ENCODE peak calls at places on chromosomes 2 and 18, in seven cellular contexts. X is cardiac muscle cell; G is mammary epithelial cell; E is CD8-positive, alpha-beta T cell; L is RWPE2; R is fibroblast of pulmonary artery; T is left ventricle myocardium inferior. P is an unnamed sample.

GRCh38 chr2:65456886-65457285 is 24.5 kb upstream of the SPRED2 start:
- DNase-seq in X (no peak), G (peak), E (no peak), L (no peak), R (no peak), T (no peak), P (no peak)

GRCh38 chr18:68797901-68798300 is at the start of gene CCDC102B:
- DNase-seq in X (no peak), G (no peak), E (no peak), L (no peak), R (peak), T (no peak), P (peak)

GRCh38 chr2:27796991-27797752 is 25.7 kb downstream of the MRPL33 start:
- DNase-seq in X (no peak), G (no peak), E (no peak), L (no peak), R (no peak), T (peak), P (no peak)

GRCh38 chr2:59654753-59655152 is 898.7 kb downstream of the BCL11A start:
- DNase-seq in X (no peak), G (peak), E (no peak), L (no peak), R (no peak), T (no peak), P (no peak)

GRCh38 chr2:74028290-74028689 is 43.6 kb downstream of the TET3 start:
- DNase-seq in X (no peak), G (no peak), E (no peak), L (no peak), R (no peak), T (no peak), P (no peak)

GRCh38 chr2:231684314-231685223 is 23.8 kb upstream of the PTMA start:
- DNase-seq in X (no peak), G (no peak), E (no peak), L (no peak), R (no peak), T (peak), P (no peak)

GRCh38 chr2:127106457-127106997 is 427 bp downstream of the BIN1 start:
- DNase-seq in X (no peak), G (peak), E (no peak), L (peak), R (no peak), T (no peak), P (no peak)

GRCh38 chr2:207253946-207254345 is 88.2 kb upstream of the KLF7 start:
- DNase-seq in X (no peak), G (peak), E (no peak), L (no peak), R (peak), T (no peak), P (peak)

GRCh38 chr18:52903858-52904257 is 563.9 kb downstream of the DCC start:
- DNase-seq in X (peak), G (peak), E (no peak), L (no peak), R (peak), T (peak), P (no peak)

GRCh38 chr2:127619901-127620705 is 25.9 kb upstream of the GPR17 start:
- DNase-seq in X (no peak), G (no peak), E (no peak), L (peak), R (no peak), T (no peak), P (no peak)

GRCh38 chr2:40367652-40368051 is 84.2 kb downstream of the SLC8A1 start:
- DNase-seq in X (no peak), G (peak), E (no peak), L (no peak), R (peak), T (no peak), P (no peak)

GRCh38 chr2:12057436-12058166 is 311.2 kb downstream of the LPIN1 start:
- DNase-seq in X (no peak), G (no peak), E (peak), L (no peak), R (no peak), T (peak), P (no peak)

GRCh38 chr2:181778621-181779195 is 98.4 kb upstream of the NEUROD1 start:
- DNase-seq in X (no peak), G (no peak), E (no peak), L (no peak), R (peak), T (no peak), P (no peak)

GRCh38 chr18:28903366-28903765 is 726.4 kb upstream of the CDH2 start:
- DNase-seq in X (no peak), G (no peak), E (no peak), L (no peak), R (peak), T (no peak), P (no peak)

GRCh38 chr18:45549296-45549695 is 66.0 kb upstream of the SLC14A2 start:
- DNase-seq in X (no peak), G (no peak), E (no peak), L (no peak), R (no peak), T (no peak), P (no peak)

GRCh38 chr2:121705390-121705789 is 31.3 kb downstream of the NIFK start:
- DNase-seq in X (no peak), G (no peak), E (no peak), L (no peak), R (no peak), T (no peak), P (no peak)

GRCh38 chr18:13159579-13159978 is 59.0 kb upstream of the LDLRAD4 start:
- DNase-seq in X (peak), G (peak), E (no peak), L (no peak), R (peak), T (no peak), P (peak)

GRCh38 chr18:74513149-74513882 is 17.2 kb downstream of the CNDP2 start:
- DNase-seq in X (no peak), G (no peak), E (no peak), L (no peak), R (no peak), T (no peak), P (no peak)

GRCh38 chr2:206084468-206084869 is 1.5 kb downstream of the INO80D start:
- DNase-seq in X (peak), G (peak), E (no peak), L (peak), R (peak), T (peak), P (peak)

GRCh38 chr2:9112079-9112721 is 94.4 kb upstream of the ASAP2 start:
- DNase-seq in X (peak), G (peak), E (no peak), L (peak), R (peak), T (no peak), P (peak)

GRCh38 chr18:36158261-36158867 is 28.7 kb downstream of the ELP2 start:
- DNase-seq in X (no peak), G (peak), E (no peak), L (no peak), R (peak), T (no peak), P (peak)

GRCh38 chr2:4246364-4247131 is 543.2 kb downstream of the DCDC2C start:
- DNase-seq in X (no peak), G (no peak), E (no peak), L (no peak), R (no peak), T (no peak), P (no peak)

DNA sequence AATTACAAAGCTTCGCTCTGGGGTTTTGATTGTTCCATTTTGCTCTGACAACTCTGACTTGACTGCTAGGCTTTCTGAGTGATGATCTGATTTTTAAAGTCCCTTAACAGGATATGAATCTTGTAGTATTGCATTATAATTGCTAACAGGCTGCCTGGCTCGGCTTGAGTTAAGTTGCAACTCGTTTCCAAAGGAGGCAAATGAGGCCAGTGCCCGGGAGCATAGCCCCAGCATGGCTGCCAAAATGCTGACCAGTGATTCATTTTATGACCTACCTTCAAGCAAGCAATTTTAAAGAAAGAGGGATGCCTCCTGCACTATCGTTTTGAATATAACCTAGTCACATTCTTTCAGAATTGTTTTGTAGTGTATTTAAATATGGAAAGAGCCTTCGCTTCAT is 135.4 kb downstream of the COL6A3 start:
- DNase-seq in X (no peak), G (no peak), E (no peak), L (no peak), R (no peak), T (peak), P (no peak)
- H3K4me3 ChIP-seq in X (no peak), G (no peak), E (no peak), L (no peak), R (no peak), T (no peak), P (no peak)

GRCh38 chr2:105557021-105557420 is 158.2 kb upstream of the FHL2 start:
- DNase-seq in X (no peak), G (no peak), E (no peak), L (no peak), R (peak), T (peak), P (no peak)
- H3K4me3 ChIP-seq in X (no peak), G (no peak), E (no peak), L (no peak), R (no peak), T (peak), P (no peak)

DNA sequence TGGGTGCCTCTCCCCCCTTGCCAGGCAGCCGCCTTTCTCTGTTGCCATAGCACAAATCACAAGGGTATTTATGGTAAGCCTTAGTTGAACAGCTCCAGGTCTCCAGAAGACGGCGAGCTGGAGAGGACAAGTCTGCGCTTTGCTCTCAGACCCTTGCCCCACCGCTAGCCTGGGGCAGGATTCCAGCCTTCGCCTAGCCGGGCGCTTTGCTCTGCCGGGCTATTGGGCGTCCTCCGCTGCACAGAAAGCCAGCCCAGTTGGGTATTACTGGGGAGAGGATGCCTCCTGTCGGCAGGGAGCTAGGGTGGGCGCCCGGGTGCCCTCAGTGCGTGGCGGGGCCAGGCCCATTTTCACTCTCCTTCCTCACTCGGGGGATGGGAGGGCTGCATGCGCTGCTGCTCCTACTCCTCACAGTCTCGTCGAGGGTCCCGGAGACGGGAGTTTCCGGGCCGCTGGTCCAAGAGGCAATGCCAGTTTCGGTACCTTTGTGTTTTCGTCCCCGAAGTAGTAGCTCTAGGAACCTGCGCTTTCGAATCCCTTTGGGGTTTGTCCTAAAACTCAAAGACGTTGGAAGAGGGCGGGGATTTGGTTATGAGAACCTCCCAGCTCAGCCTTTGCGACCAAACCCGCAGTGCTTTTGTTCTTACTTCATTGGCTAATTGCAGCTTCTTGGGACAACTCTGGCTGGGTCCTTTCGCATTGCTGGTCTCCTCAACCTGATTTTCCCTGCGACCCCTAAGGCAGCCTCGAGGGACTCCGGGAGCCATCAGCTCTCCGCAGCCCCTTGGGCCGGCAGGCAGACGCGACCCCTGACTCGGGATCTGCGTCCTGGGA is 3.6 kb upstream of the DLX2 start:
- DNase-seq in X (no peak), G (no peak), E (no peak), L (no peak), R (no peak), T (no peak), P (no peak)
- H3K4me3 ChIP-seq in X (no peak), G (peak), E (peak), L (peak), R (peak), T (peak), P (peak)

GRCh38 chr2:42106257-42106816 is 58.5 kb downstream of the PKDCC start:
- DNase-seq in X (no peak), G (no peak), E (no peak), L (no peak), R (no peak), T (no peak), P (no peak)
- H3K4me3 ChIP-seq in X (no peak), G (no peak), E (peak), L (no peak), R (no peak), T (no peak), P (no peak)

DNA sequence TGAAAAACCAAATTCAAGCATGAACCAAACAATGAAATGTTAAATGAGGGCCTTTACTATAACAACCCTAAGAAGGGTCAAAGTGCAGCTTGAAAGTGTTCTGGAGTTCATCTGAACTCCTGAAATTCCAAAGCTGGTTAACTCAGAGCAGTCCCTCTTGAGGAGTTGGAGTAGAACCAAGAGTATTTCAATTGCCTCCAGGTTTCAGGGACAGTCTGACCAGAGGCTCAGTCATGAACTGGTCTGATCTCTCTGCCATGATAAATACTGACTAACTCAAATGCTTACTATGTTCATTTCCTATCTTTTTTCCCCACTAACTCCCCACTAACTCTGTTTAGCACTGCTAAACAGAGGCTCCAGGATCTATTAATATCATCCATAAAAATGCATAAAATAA is 2.7 kb downstream of the STARD7 start:
- DNase-seq in X (peak), G (peak), E (no peak), L (no peak), R (peak), T (no peak), P (no peak)
- H3K4me3 ChIP-seq in X (peak), G (peak), E (no peak), L (no peak), R (peak), T (peak), P (no peak)

GRCh38 chr2:144240656-144241339 is 279.1 kb downstream of the ZEB2 start:
- DNase-seq in X (no peak), G (no peak), E (no peak), L (no peak), R (no peak), T (no peak), P (no peak)
- H3K4me3 ChIP-seq in X (no peak), G (no peak), E (no peak), L (no peak), R (no peak), T (no peak), P (no peak)

P was measured in astrocyte of the cerebellum.